ENCODE peak calls at places on chromosomes 7 and 10, in seven cellular contexts. One of them, this sample, is unnamed. For H3K9me3, the result is how much of the 10 kb centered on the place peaks cover.

GRCh38 chr10:105681051-105681450 is 1040.0 kb downstream of the SORCS3 start:
- DNase-seq in IMR-90: no peak
- DNase-seq in endodermal cell: no peak
- DNase-seq in psoas muscle: no peak
- DNase-seq in CD8-positive, alpha-beta T cell: no peak
- DNase-seq in kidney: no peak
- DNase-seq in ovary: no peak
- DNase-seq in this sample: no peak

GRCh38 chr7:67913604-67914003 is 917.0 kb downstream of the TYW1 start:
- DNase-seq in IMR-90: no peak
- DNase-seq in psoas muscle: no peak
- DNase-seq in CD8-positive, alpha-beta T cell: no peak
- DNase-seq in kidney: no peak
- DNase-seq in ovary: no peak
- DNase-seq in endodermal cell: no peak
- DNase-seq in this sample: no peak

GRCh38 chr10:86648706-86649426 is 5.5 kb upstream of the OPN4 start:
- DNase-seq in CD8-positive, alpha-beta T cell: no peak
- DNase-seq in IMR-90: peak
- DNase-seq in ovary: peak
- DNase-seq in kidney: no peak
- DNase-seq in endodermal cell: peak
- DNase-seq in psoas muscle: peak
- DNase-seq in this sample: no peak

GRCh38 chr10:14244147-14244546 is 86.6 kb downstream of the FRMD4A start:
- DNase-seq in CD8-positive, alpha-beta T cell: no peak
- DNase-seq in endodermal cell: peak
- DNase-seq in kidney: no peak
- DNase-seq in ovary: no peak
- DNase-seq in psoas muscle: no peak
- DNase-seq in IMR-90: peak
- DNase-seq in this sample: no peak

GRCh38 chr7:65832281-65832680 is 40.6 kb upstream of the VKORC1L1 start:
- DNase-seq in IMR-90: peak
- DNase-seq in psoas muscle: no peak
- DNase-seq in CD8-positive, alpha-beta T cell: no peak
- DNase-seq in ovary: no peak
- DNase-seq in kidney: no peak
- DNase-seq in endodermal cell: peak
- DNase-seq in this sample: no peak

GRCh38 chr7:143185551-143185950 is 2.3 kb downstream of the TAS2R39 start:
- DNase-seq in kidney: no peak
- DNase-seq in endodermal cell: no peak
- DNase-seq in CD8-positive, alpha-beta T cell: no peak
- DNase-seq in IMR-90: no peak
- DNase-seq in ovary: no peak
- DNase-seq in psoas muscle: no peak
- DNase-seq in this sample: no peak

GRCh38 chr7:80918909-80919721 is at the start of gene SEMA3C:
- DNase-seq in kidney: peak
- DNase-seq in ovary: peak
- DNase-seq in CD8-positive, alpha-beta T cell: no peak
- DNase-seq in endodermal cell: peak
- DNase-seq in IMR-90: peak
- DNase-seq in psoas muscle: peak
- DNase-seq in this sample: no peak

GRCh38 chr10:108204528-108205313 is 1040.2 kb upstream of the SORCS1 start:
- DNase-seq in IMR-90: no peak
- DNase-seq in ovary: no peak
- DNase-seq in kidney: no peak
- DNase-seq in CD8-positive, alpha-beta T cell: no peak
- DNase-seq in endodermal cell: peak
- DNase-seq in psoas muscle: no peak
- DNase-seq in this sample: no peak

GRCh38 chr7:4791738-4792536 is 16.5 kb downstream of the AP5Z1 start:
- DNase-seq in ovary: peak
- DNase-seq in endodermal cell: peak
- DNase-seq in kidney: no peak
- DNase-seq in CD8-positive, alpha-beta T cell: peak
- DNase-seq in psoas muscle: peak
- DNase-seq in IMR-90: peak
- DNase-seq in this sample: peak

GRCh38 chr10:89516149-89516832 is 19.1 kb downstream of the SLC16A12 start:
- DNase-seq in psoas muscle: peak
- DNase-seq in IMR-90: peak
- DNase-seq in endodermal cell: no peak
- DNase-seq in CD8-positive, alpha-beta T cell: no peak
- DNase-seq in ovary: peak
- DNase-seq in kidney: peak
- DNase-seq in this sample: no peak

GRCh38 chr7:151315038-151315655 is 26.5 kb upstream of the NUB1 start:
- DNase-seq in CD8-positive, alpha-beta T cell: peak
- DNase-seq in ovary: peak
- DNase-seq in kidney: no peak
- DNase-seq in endodermal cell: peak
- DNase-seq in IMR-90: peak
- DNase-seq in psoas muscle: peak
- DNase-seq in this sample: peak

GRCh38 chr7:77258014-77258413 is 58.4 kb upstream of the FGL2 start:
- DNase-seq in IMR-90: peak
- DNase-seq in endodermal cell: no peak
- DNase-seq in kidney: no peak
- DNase-seq in psoas muscle: no peak
- DNase-seq in ovary: no peak
- DNase-seq in CD8-positive, alpha-beta T cell: no peak
- DNase-seq in this sample: no peak

GRCh38 chr10:110774069-110775021 is 97.4 kb upstream of the PDCD4 start:
- DNase-seq in psoas muscle: no peak
- DNase-seq in endodermal cell: no peak
- DNase-seq in kidney: no peak
- DNase-seq in ovary: no peak
- DNase-seq in IMR-90: peak
- DNase-seq in CD8-positive, alpha-beta T cell: no peak
- DNase-seq in this sample: no peak

GRCh38 chr10:92087750-92088395 is 164.3 kb downstream of the BTAF1 start:
- DNase-seq in kidney: no peak
- DNase-seq in CD8-positive, alpha-beta T cell: peak
- DNase-seq in endodermal cell: peak
- DNase-seq in ovary: peak
- DNase-seq in psoas muscle: peak
- DNase-seq in IMR-90: peak
- DNase-seq in this sample: no peak

GRCh38 chr10:27542812-27543211 is 38.7 kb downstream of the RAB18 start:
- DNase-seq in CD8-positive, alpha-beta T cell: no peak
- DNase-seq in ovary: no peak
- DNase-seq in kidney: no peak
- DNase-seq in IMR-90: peak
- DNase-seq in psoas muscle: no peak
- DNase-seq in endodermal cell: no peak
- DNase-seq in this sample: no peak

GRCh38 chr10:60350400-60350799 is 39.3 kb downstream of the ANK3 start:
- DNase-seq in psoas muscle: no peak
- DNase-seq in IMR-90: peak
- DNase-seq in endodermal cell: no peak
- DNase-seq in CD8-positive, alpha-beta T cell: no peak
- DNase-seq in kidney: no peak
- DNase-seq in ovary: no peak
- DNase-seq in this sample: no peak

GRCh38 chr7:12851142-12851541 is 163.7 kb downstream of the ARL4A start:
- DNase-seq in kidney: no peak
- DNase-seq in CD8-positive, alpha-beta T cell: no peak
- DNase-seq in psoas muscle: no peak
- DNase-seq in endodermal cell: no peak
- DNase-seq in ovary: no peak
- DNase-seq in IMR-90: no peak
- DNase-seq in this sample: no peak

GRCh38 chr10:51694369-51694768 is 5.0 kb downstream of the CSTF2T start:
- DNase-seq in IMR-90: no peak
- DNase-seq in endodermal cell: no peak
- DNase-seq in psoas muscle: no peak
- DNase-seq in kidney: no peak
- DNase-seq in CD8-positive, alpha-beta T cell: no peak
- DNase-seq in ovary: no peak
- DNase-seq in this sample: no peak

GRCh38 chr10:77498210-77498609 is 139.4 kb downstream of the KCNMA1 start:
- DNase-seq in ovary: no peak
- DNase-seq in CD8-positive, alpha-beta T cell: no peak
- DNase-seq in kidney: no peak
- DNase-seq in IMR-90: no peak
- DNase-seq in psoas muscle: peak
- DNase-seq in endodermal cell: no peak
- DNase-seq in this sample: no peak

GRCh38 chr10:78654047-78654590 is 414.6 kb upstream of the ZMIZ1 start:
- DNase-seq in psoas muscle: no peak
- DNase-seq in CD8-positive, alpha-beta T cell: no peak
- DNase-seq in kidney: no peak
- DNase-seq in endodermal cell: no peak
- DNase-seq in IMR-90: no peak
- DNase-seq in ovary: no peak
- DNase-seq in this sample: no peak

GRCh38 chr10:74750848-74751274 is 75.5 kb upstream of the KAT6B start:
- DNase-seq in endodermal cell: no peak
- DNase-seq in kidney: no peak
- DNase-seq in psoas muscle: no peak
- DNase-seq in ovary: no peak
- DNase-seq in CD8-positive, alpha-beta T cell: no peak
- DNase-seq in IMR-90: no peak
- DNase-seq in this sample: no peak

GRCh38 chr10:87660484-87661133 is 931 bp downstream of the PAPSS2 start:
- DNase-seq in IMR-90: peak
- DNase-seq in ovary: peak
- DNase-seq in CD8-positive, alpha-beta T cell: no peak
- DNase-seq in endodermal cell: no peak
- DNase-seq in psoas muscle: no peak
- DNase-seq in kidney: no peak
- DNase-seq in this sample: no peak

GRCh38 chr7:117869374-117869773 is 3.9 kb downstream of the CTTNBP2 start:
- DNase-seq in IMR-90: no peak
- DNase-seq in CD8-positive, alpha-beta T cell: no peak
- DNase-seq in ovary: no peak
- DNase-seq in endodermal cell: no peak
- DNase-seq in kidney: no peak
- DNase-seq in psoas muscle: no peak
- DNase-seq in this sample: no peak

DNA sequence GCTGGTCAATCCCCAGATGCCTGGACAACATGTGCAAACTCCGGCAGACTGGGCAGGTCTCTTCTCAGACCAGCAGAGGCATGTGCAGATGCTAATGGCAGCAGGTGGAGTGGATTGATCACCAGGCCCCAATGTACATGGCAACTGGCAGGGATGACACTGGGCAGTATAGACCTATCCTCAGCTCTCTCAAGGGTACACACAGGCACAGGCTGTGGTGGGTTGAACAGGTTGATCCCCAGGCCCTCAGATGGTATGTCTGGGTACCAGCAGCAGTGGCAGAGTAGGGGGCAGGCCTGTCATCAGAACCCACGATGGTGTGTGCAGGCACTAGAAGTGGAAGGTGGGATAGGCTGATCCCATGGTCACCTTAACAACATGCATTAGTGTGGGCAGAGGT is 98.7 kb downstream of the LANCL2 start:
- DNase-seq in IMR-90: no peak
- DNase-seq in ovary: no peak
- DNase-seq in CD8-positive, alpha-beta T cell: no peak
- DNase-seq in endodermal cell: no peak
- DNase-seq in kidney: no peak
- DNase-seq in psoas muscle: no peak
- DNase-seq in this sample: no peak
- H3K9me3 ChIP-seq in IMR-90: under half
- H3K9me3 ChIP-seq in ovary: under half
- H3K9me3 ChIP-seq in CD8-positive, alpha-beta T cell: under half
- H3K9me3 ChIP-seq in endodermal cell: half or more
- H3K9me3 ChIP-seq in kidney: under half
- H3K9me3 ChIP-seq in psoas muscle: under half
- H3K9me3 ChIP-seq in this sample: under half

GRCh38 chr7:111803015-111803758 is 240.9 kb upstream of the IMMP2L start:
- DNase-seq in IMR-90: peak
- DNase-seq in ovary: no peak
- DNase-seq in CD8-positive, alpha-beta T cell: no peak
- DNase-seq in endodermal cell: no peak
- DNase-seq in kidney: no peak
- DNase-seq in psoas muscle: no peak
- DNase-seq in this sample: no peak

GRCh38 chr7:111806232-111806631 is 243.9 kb upstream of the IMMP2L start:
- DNase-seq in CD8-positive, alpha-beta T cell: no peak
- DNase-seq in endodermal cell: no peak
- DNase-seq in psoas muscle: no peak
- DNase-seq in IMR-90: no peak
- DNase-seq in kidney: no peak
- DNase-seq in ovary: no peak
- DNase-seq in this sample: no peak

GRCh38 chr7:111796671-111797070 is 234.4 kb upstream of the IMMP2L start:
- DNase-seq in psoas muscle: no peak
- DNase-seq in IMR-90: peak
- DNase-seq in CD8-positive, alpha-beta T cell: no peak
- DNase-seq in kidney: no peak
- DNase-seq in ovary: no peak
- DNase-seq in endodermal cell: peak
- DNase-seq in this sample: no peak

GRCh38 chr7:111802194-111802785 is 240.0 kb upstream of the IMMP2L start:
- DNase-seq in CD8-positive, alpha-beta T cell: no peak
- DNase-seq in ovary: no peak
- DNase-seq in endodermal cell: no peak
- DNase-seq in IMR-90: no peak
- DNase-seq in psoas muscle: no peak
- DNase-seq in kidney: no peak
- DNase-seq in this sample: no peak

DNA sequence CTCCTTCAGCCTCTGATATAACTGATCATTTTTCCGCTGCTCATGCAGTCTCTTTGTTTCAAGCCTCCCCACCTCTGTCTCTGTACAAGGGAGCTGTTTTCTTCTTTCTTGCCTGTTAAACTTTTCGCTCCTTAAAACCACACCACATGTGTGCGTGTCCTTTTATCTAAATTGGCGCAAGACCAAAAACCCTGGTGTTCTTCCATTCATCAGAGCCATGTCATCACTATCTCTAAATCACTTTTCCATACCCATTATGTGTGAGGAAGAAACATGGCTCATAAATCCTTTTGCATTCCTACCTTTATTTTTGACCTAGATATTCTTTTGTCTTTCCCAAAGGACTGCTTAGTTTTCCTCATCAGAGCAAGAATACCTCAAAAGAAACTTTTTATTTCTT is 239.0 kb upstream of the IMMP2L start:
- DNase-seq in psoas muscle: no peak
- DNase-seq in ovary: no peak
- DNase-seq in endodermal cell: no peak
- DNase-seq in CD8-positive, alpha-beta T cell: no peak
- DNase-seq in IMR-90: no peak
- DNase-seq in kidney: no peak
- DNase-seq in this sample: no peak
- H3K9me3 ChIP-seq in psoas muscle: under half
- H3K9me3 ChIP-seq in ovary: under half
- H3K9me3 ChIP-seq in endodermal cell: under half
- H3K9me3 ChIP-seq in CD8-positive, alpha-beta T cell: under half
- H3K9me3 ChIP-seq in IMR-90: under half
- H3K9me3 ChIP-seq in kidney: under half
- H3K9me3 ChIP-seq in this sample: under half

GRCh38 chr7:57399972-57400371 is 50.0 kb upstream of the ZNF716 start:
- DNase-seq in kidney: peak
- DNase-seq in IMR-90: no peak
- DNase-seq in psoas muscle: no peak
- DNase-seq in ovary: no peak
- DNase-seq in endodermal cell: no peak
- DNase-seq in CD8-positive, alpha-beta T cell: no peak
- DNase-seq in this sample: no peak
- H3K9me3 ChIP-seq in kidney: under half
- H3K9me3 ChIP-seq in IMR-90: under half
- H3K9me3 ChIP-seq in psoas muscle: under half
- H3K9me3 ChIP-seq in ovary: under half
- H3K9me3 ChIP-seq in endodermal cell: half or more
- H3K9me3 ChIP-seq in CD8-positive, alpha-beta T cell: under half
- H3K9me3 ChIP-seq in this sample: under half

GRCh38 chr7:157813053-157813452 is 476.2 kb downstream of the DNAJB6 start:
- DNase-seq in CD8-positive, alpha-beta T cell: no peak
- DNase-seq in IMR-90: no peak
- DNase-seq in ovary: no peak
- DNase-seq in psoas muscle: no peak
- DNase-seq in endodermal cell: no peak
- DNase-seq in kidney: peak
- DNase-seq in this sample: no peak
- H3K9me3 ChIP-seq in CD8-positive, alpha-beta T cell: under half
- H3K9me3 ChIP-seq in IMR-90: half or more
- H3K9me3 ChIP-seq in ovary: under half
- H3K9me3 ChIP-seq in psoas muscle: under half
- H3K9me3 ChIP-seq in endodermal cell: half or more
- H3K9me3 ChIP-seq in kidney: under half
- H3K9me3 ChIP-seq in this sample: under half

This sample was measured in T-helper 17 cell.